ENCODE peak calls at places on chromosome 21, in four cellular contexts. S is GM23338; X is CD8-positive, alpha-beta T cell; B is cardiac muscle cell. G is an unnamed sample.

GRCh38 chr21:44957901-44958451 is 18.1 kb downstream of the SLX9 start:
- DNase-seq in S (no peak), X (no peak), B (no peak), G (peak)

GRCh38 chr21:28229811-28230210 is 762.9 kb downstream of the LTN1 start:
- DNase-seq in X (no peak), S (no peak), B (peak), G (no peak)

GRCh38 chr21:45073301-45074047 is 906 bp upstream of the ADARB1 start:
- DNase-seq in X (no peak), S (peak), B (peak), G (peak)

GRCh38 chr21:40769231-40769630 is 77.7 kb downstream of the DSCAM start:
- DNase-seq in B (no peak), S (no peak), X (no peak), G (no peak)

GRCh38 chr21:36626791-36627190 is 72.1 kb upstream of the SIM2 start:
- DNase-seq in B (no peak), X (no peak), S (no peak), G (no peak)

GRCh38 chr21:29196021-29196663 is 65.7 kb downstream of the MAP3K7CL start:
- DNase-seq in X (peak), S (peak), B (peak), G (peak)

GRCh38 chr21:41630917-41631316 is 123.0 kb upstream of the TMPRSS2 start:
- DNase-seq in S (no peak), X (no peak), B (no peak), G (no peak)

GRCh38 chr21:31781737-31782136 is 49.8 kb upstream of the SCAF4 start:
- DNase-seq in S (no peak), X (no peak), B (peak), G (no peak)

GRCh38 chr21:36321325-36322082 is 1.5 kb downstream of the MORC3 start:
- DNase-seq in B (peak), X (peak), S (peak), G (no peak)

GRCh38 chr21:42056996-42057689 is 14.0 kb upstream of the UMODL1 start:
- DNase-seq in X (no peak), S (peak), B (peak), G (no peak)

GRCh38 chr21:44300262-44300959 is 558 bp downstream of the PFKL start:
- DNase-seq in X (peak), B (peak), S (peak), G (peak)

GRCh38 chr21:45542242-45542666 is at the start of gene SLC19A1:
- DNase-seq in S (peak), B (peak), X (peak), G (peak)

GRCh38 chr21:36113647-36114428 is 21.0 kb upstream of the CBR3 start:
- DNase-seq in B (no peak), X (peak), S (no peak), G (no peak)

GRCh38 chr21:31668651-31669491 is 9.4 kb downstream of the SOD1 start:
- DNase-seq in S (no peak), B (no peak), X (no peak), G (no peak)

GRCh38 chr21:35818597-35818996 is 241.7 kb downstream of the SETD4 start:
- DNase-seq in X (no peak), B (no peak), S (no peak), G (no peak)

GRCh38 chr21:41834252-41834925 is 44.8 kb downstream of the PRDM15 start:
- DNase-seq in X (no peak), B (no peak), S (no peak), G (no peak)

GRCh38 chr21:45532826-45533730 is 9.2 kb downstream of the SLC19A1 start:
- DNase-seq in X (no peak), S (no peak), B (no peak), G (peak)

GRCh38 chr21:42552407-42553336 is 39.0 kb downstream of the SLC37A1 start:
- DNase-seq in S (no peak), B (no peak), X (no peak), G (no peak)

GRCh38 chr21:35743571-35743970 is 316.8 kb downstream of the SETD4 start:
- DNase-seq in S (no peak), X (no peak), B (peak), G (no peak)

GRCh38 chr21:42614811-42615342 is 38.5 kb upstream of the PDE9A start:
- DNase-seq in B (no peak), S (peak), X (peak), G (peak)

GRCh38 chr21:29678616-29679015 is 261.2 kb downstream of the GRIK1 start:
- DNase-seq in X (no peak), B (peak), S (no peak), G (no peak)

GRCh38 chr21:42598159-42598735 is 55.2 kb upstream of the PDE9A start:
- DNase-seq in S (no peak), X (no peak), B (no peak), G (no peak)

GRCh38 chr21:41251961-41252642 is 64.5 kb upstream of the FAM3B start:
- DNase-seq in S (no peak), B (peak), X (no peak), G (no peak)

GRCh38 chr21:43571976-43572375 is 87.3 kb downstream of the HSF2BP start:
- DNase-seq in B (no peak), S (no peak), X (no peak), G (no peak)

GRCh38 chr21:45317401-45318145 is 29.9 kb upstream of the POFUT2 start:
- DNase-seq in B (peak), S (no peak), X (no peak), G (no peak)

GRCh38 chr21:45135868-45136267 is 61.5 kb downstream of the ADARB1 start:
- DNase-seq in B (no peak), S (no peak), X (no peak), G (no peak)

GRCh38 chr21:28516996-28517592 is 475.6 kb downstream of the LTN1 start:
- DNase-seq in B (peak), S (peak), X (peak), G (peak)

GRCh38 chr21:31879911-31880310 is 7.1 kb downstream of the HUNK start:
- DNase-seq in B (no peak), X (no peak), S (no peak), G (no peak)

GRCh38 chr21:45142469-45142868 is 68.1 kb downstream of the ADARB1 start:
- DNase-seq in S (no peak), X (no peak), B (peak), G (no peak)

GRCh38 chr21:41433566-41433965 is 7.5 kb downstream of the MX1 start:
- DNase-seq in X (no peak), B (no peak), S (no peak), G (no peak)

GRCh38 chr21:35408401-35408800 is 359.3 kb upstream of the RUNX1 start:
- DNase-seq in B (no peak), S (no peak), X (no peak), G (no peak)

GRCh38 chr21:14918542-14918941 is 146.3 kb downstream of the NRIP1 start:
- DNase-seq in X (no peak), S (no peak), B (peak), G (no peak)

GRCh38 chr21:32463889-32464300 is 51.4 kb downstream of the EVA1C start:
- DNase-seq in X (no peak), B (peak), S (no peak), G (no peak)

GRCh38 chr21:42113926-42114409 is 42.9 kb downstream of the UMODL1 start:
- DNase-seq in X (no peak), S (no peak), B (no peak), G (no peak)

DNA sequence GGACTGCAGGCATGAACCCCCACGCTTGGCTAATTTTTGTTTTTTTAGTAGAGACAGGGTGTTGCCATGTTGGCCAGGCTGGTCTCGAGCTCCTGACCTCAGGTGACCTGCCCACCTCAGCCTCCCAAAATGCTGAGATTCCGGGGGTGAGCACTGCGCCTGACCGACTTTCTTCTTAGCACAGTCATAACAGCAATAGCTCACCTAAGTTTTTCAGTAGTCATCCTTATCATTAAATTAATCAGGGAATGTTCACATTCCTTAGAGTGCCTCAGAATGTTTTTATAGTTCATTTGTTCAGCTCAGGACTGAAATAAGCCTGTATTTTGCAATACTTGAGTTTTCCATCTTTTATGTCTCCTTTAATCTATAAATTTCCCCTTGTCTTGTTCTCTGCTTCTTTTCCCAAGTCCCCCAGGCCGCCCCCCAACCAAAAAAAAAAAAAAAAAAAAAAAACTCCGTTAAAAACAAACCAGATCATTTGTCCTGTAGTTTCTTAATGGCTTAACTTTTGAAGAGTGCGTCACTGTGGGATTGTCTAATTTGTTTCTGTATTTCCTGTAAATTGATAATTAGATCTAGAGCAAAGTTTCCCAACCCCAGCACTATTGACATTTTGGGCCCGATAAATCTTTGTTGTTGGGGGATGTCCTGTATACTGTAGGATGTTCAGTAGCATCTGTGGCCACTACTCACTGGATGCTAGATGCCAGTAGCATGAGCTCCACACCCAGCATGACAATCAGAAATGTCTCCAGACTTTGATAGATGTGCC is 120.7 kb downstream of the ITSN1 start:
- DNase-seq in X (no peak), S (no peak), B (peak), G (no peak)
- H3K27ac ChIP-seq in X (no peak), S (no peak), B (no peak), G (no peak)

DNA sequence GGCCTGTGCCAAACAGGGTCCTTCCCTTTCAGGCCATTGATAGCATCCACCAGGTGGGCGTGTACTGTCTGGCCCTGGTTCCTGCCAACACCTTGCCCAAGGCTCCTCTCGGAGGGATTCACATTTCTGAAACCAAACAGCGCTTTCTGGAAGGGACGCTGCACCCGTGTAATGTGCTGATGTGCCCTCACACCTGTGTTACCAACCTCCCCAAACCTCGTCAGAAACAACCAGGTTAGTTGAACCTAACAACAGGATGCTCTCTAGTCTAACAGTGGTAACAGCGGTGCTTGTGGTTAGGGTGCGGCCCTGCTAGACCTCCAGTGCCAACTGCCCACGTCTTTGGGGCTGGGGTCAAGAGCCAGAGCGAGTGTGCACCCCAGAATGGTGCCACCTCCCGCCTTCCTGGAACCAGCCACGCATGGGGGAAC is 54.4 kb downstream of the S100B start:
- DNase-seq in X (peak), B (no peak), S (no peak), G (no peak)
- H3K27ac ChIP-seq in X (peak), B (no peak), S (no peak), G (no peak)

GRCh38 chr21:38486705-38487104 is 11.6 kb downstream of the ERG start:
- DNase-seq in S (no peak), B (no peak), X (no peak), G (no peak)
- H3K27ac ChIP-seq in S (no peak), B (no peak), X (no peak), G (no peak)

DNA sequence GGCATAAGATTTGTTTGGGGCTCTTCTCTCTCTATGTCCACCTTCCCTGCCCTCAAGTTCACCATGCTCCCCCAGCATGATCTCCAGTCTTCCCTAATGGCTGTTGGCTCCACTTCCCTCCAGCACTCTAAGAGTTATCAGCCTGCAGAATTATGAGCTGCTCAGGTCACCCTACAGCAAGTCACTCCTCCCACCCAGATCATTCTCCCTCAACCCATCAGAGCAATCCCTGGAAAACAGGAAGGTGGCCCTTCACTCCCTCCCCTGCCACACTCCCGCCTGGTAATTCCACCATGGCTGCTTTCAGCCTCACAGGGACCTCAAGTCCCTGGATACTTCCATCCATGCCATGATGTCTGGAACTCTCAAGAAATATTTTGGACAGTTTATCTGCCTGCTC is 104.5 kb downstream of the KCNJ15 start:
- DNase-seq in B (no peak), S (no peak), X (no peak), G (no peak)
- H3K27ac ChIP-seq in B (no peak), S (no peak), X (no peak), G (no peak)

G was measured in pancreas.